ENCODE peak calls at places on chromosomes 13 and 19, in eight cellular contexts. R is neuronal stem cell, Y is colonic mucosa, O is mesenchymal stem cell, M is H9, I is MM.1S, F is astrocyte, U is HCT116. B is an unnamed sample.

GRCh38 chr13:75829874-75830273 is 193.7 kb downstream of the LMO7 start:
- DNase-seq in R (no peak), Y (no peak), O (no peak), M (no peak), I (no peak), F (peak), U (no peak), B (no peak)

GRCh38 chr13:28031220-28031903 is 42.9 kb upstream of the URAD start:
- DNase-seq in R (no peak), Y (no peak), O (no peak), M (no peak), I (no peak), F (no peak), U (no peak), B (peak)

GRCh38 chr19:18157465-18158063 is 4.6 kb downstream of the PIK3R2 start:
- DNase-seq in R (no peak), Y (no peak), O (no peak), M (peak), I (no peak), F (no peak), U (no peak), B (no peak)

GRCh38 chr13:35460061-35460460 is 16.4 kb downstream of the MAB21L1 start:
- DNase-seq in R (no peak), Y (no peak), O (no peak), M (no peak), I (no peak), F (no peak), U (no peak), B (no peak)

GRCh38 chr13:95676100-95676774 is 702 bp upstream of the DNAJC3 start:
- DNase-seq in R (no peak), Y (peak), O (peak), M (peak), I (peak), F (peak), U (peak), B (peak)

GRCh38 chr13:99145461-99145860 is 55.2 kb upstream of the UBAC2 start:
- DNase-seq in R (no peak), Y (no peak), O (no peak), M (no peak), I (no peak), F (no peak), U (no peak), B (no peak)

GRCh38 chr19:33098023-33098652 is 17.2 kb downstream of the GPATCH1 start:
- DNase-seq in R (no peak), Y (no peak), O (no peak), M (no peak), I (no peak), F (no peak), U (no peak), B (no peak)

GRCh38 chr19:55257461-55258411 is 1.1 kb downstream of the PPP6R1 start:
- DNase-seq in R (no peak), Y (peak), O (peak), M (no peak), I (peak), F (no peak), U (no peak), B (peak)

GRCh38 chr19:51338563-51339312 is 3.2 kb downstream of the VSIG10L start:
- DNase-seq in R (peak), Y (peak), O (peak), M (peak), I (no peak), F (peak), U (peak), B (peak)

GRCh38 chr19:29454109-29454508 is 71.7 kb upstream of the VSTM2B start:
- DNase-seq in R (no peak), Y (peak), O (no peak), M (no peak), I (no peak), F (no peak), U (no peak), B (no peak)

GRCh38 chr13:54194233-54195024 is 1165.8 kb downstream of the OLFM4 start:
- DNase-seq in R (no peak), Y (no peak), O (no peak), M (no peak), I (no peak), F (no peak), U (no peak), B (no peak)

GRCh38 chr13:62418872-62419271 is 1003.2 kb upstream of the PCDH20 start:
- DNase-seq in R (no peak), Y (no peak), O (no peak), M (no peak), I (no peak), F (no peak), U (no peak), B (no peak)

GRCh38 chr13:47033216-47033615 is 136.4 kb upstream of the HTR2A start:
- DNase-seq in R (no peak), Y (no peak), O (peak), M (no peak), I (no peak), F (peak), U (no peak), B (no peak)

GRCh38 chr19:44051654-44052402 is at the start of gene ZNF223:
- DNase-seq in R (peak), Y (peak), O (peak), M (peak), I (no peak), F (peak), U (no peak), B (peak)

GRCh38 chr19:47331931-47332547 is at the start of gene C5AR2:
- DNase-seq in R (no peak), Y (no peak), O (no peak), M (no peak), I (no peak), F (no peak), U (no peak), B (no peak)

GRCh38 chr13:110238795-110239194 is 68.2 kb downstream of the COL4A1 start:
- DNase-seq in R (no peak), Y (no peak), O (peak), M (no peak), I (no peak), F (no peak), U (no peak), B (no peak)

GRCh38 chr13:54356849-54357248 is 1328.2 kb downstream of the OLFM4 start:
- DNase-seq in R (peak), Y (no peak), O (no peak), M (no peak), I (no peak), F (no peak), U (no peak), B (no peak)

GRCh38 chr13:72788831-72789230 is 6.9 kb downstream of the PIBF1 start:
- DNase-seq in R (no peak), Y (no peak), O (no peak), M (no peak), I (no peak), F (no peak), U (no peak), B (no peak)

GRCh38 chr19:17540174-17540573 is 15.3 kb upstream of the COLGALT1 start:
- DNase-seq in R (no peak), Y (no peak), O (no peak), M (no peak), I (no peak), F (no peak), U (no peak), B (no peak)

GRCh38 chr19:6649189-6649588 is 20.8 kb downstream of the TNFSF14 start:
- DNase-seq in R (no peak), Y (no peak), O (no peak), M (no peak), I (no peak), F (no peak), U (no peak), B (no peak)

GRCh38 chr13:50133277-50133953 is 118.2 kb downstream of the KCNRG start:
- DNase-seq in R (peak), Y (no peak), O (no peak), M (peak), I (no peak), F (no peak), U (no peak), B (no peak)
- H3K9ac ChIP-seq in R (peak), Y (no peak), O (no peak), M (no peak), I (no peak), F (no peak), U (no peak), B (no peak)

GRCh38 chr19:37991176-37991835 is 84.3 kb downstream of the SIPA1L3 start:
- DNase-seq in R (no peak), Y (no peak), O (no peak), M (no peak), I (no peak), F (no peak), U (no peak), B (no peak)

GRCh38 chr19:37988758-37989635 is 82.0 kb downstream of the SIPA1L3 start:
- DNase-seq in R (no peak), Y (no peak), O (peak), M (peak), I (no peak), F (no peak), U (no peak), B (no peak)

GRCh38 chr19:37990362-37990761 is 83.4 kb downstream of the SIPA1L3 start:
- DNase-seq in R (no peak), Y (no peak), O (no peak), M (peak), I (no peak), F (no peak), U (no peak), B (no peak)

GRCh38 chr19:37991841-37992248 is 84.8 kb downstream of the SIPA1L3 start:
- DNase-seq in R (no peak), Y (no peak), O (no peak), M (no peak), I (no peak), F (no peak), U (no peak), B (no peak)

GRCh38 chr19:37989855-37990254 is 82.8 kb downstream of the SIPA1L3 start:
- DNase-seq in R (no peak), Y (no peak), O (no peak), M (peak), I (no peak), F (no peak), U (no peak), B (no peak)
- H3K9ac ChIP-seq in R (no peak), Y (no peak), O (no peak), M (no peak), I (no peak), F (no peak), U (peak), B (no peak)

GRCh38 chr13:26021956-26022355 is 29.9 kb downstream of the SHISA2 start:
- DNase-seq in R (no peak), Y (no peak), O (no peak), M (no peak), I (no peak), F (no peak), U (no peak), B (no peak)

GRCh38 chr13:26021516-26021915 is 30.3 kb downstream of the SHISA2 start:
- DNase-seq in R (no peak), Y (no peak), O (no peak), M (no peak), I (no peak), F (peak), U (no peak), B (no peak)

GRCh38 chr13:26019241-26019640 is 32.6 kb downstream of the SHISA2 start:
- DNase-seq in R (no peak), Y (no peak), O (no peak), M (no peak), I (no peak), F (no peak), U (no peak), B (no peak)

GRCh38 chr13:26019881-26020535 is 31.8 kb downstream of the SHISA2 start:
- DNase-seq in R (no peak), Y (no peak), O (peak), M (no peak), I (no peak), F (peak), U (no peak), B (peak)

DNA sequence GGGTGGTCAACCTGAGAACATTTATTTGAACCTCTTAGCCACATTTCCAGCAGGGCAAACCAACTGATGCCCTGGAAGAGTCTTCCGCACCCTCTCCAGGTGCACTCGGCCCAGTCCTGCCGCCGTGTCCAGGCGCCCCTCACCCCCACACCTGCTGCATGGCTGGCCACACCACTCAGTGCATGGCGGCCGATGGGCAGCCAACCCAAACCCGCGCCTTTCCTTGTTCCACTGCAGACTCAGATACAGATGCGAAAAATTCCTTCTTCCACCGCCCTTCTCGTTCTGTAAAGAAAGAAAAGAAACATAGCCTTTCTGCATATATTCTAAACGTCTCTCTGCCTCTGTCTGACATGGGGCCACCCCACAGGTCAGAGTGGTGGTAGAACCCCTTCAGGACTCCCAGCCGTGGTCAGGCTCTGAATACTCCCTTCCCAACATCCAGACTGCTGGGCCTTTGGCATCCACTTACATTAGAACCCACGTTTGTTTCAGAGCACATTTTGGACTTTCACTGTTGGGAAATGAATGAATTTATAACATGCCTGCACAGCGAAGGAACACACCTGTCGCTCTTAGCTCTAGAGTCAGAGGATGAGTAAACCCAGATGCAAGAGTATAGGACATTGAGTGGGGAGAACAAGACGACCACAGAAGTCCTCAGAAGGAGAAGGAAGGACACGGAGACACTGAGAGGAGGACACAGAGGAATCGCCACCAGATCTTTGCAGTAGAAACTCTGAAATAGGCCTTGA is 31.1 kb downstream of the SHISA2 start:
- DNase-seq in R (no peak), Y (no peak), O (no peak), M (no peak), I (no peak), F (no peak), U (no peak), B (no peak)
- H3K9ac ChIP-seq in R (no peak), Y (no peak), O (no peak), M (no peak), I (no peak), F (peak), U (no peak), B (no peak)

GRCh38 chr13:113124211-113125025 is 1.8 kb downstream of the F10 start:
- DNase-seq in R (no peak), Y (no peak), O (no peak), M (no peak), I (no peak), F (no peak), U (no peak), B (no peak)

GRCh38 chr13:113126265-113127150 is 3.9 kb downstream of the F10 start:
- DNase-seq in R (no peak), Y (no peak), O (no peak), M (no peak), I (no peak), F (no peak), U (no peak), B (no peak)

GRCh38 chr13:113125506-113126264 is 3.1 kb downstream of the F10 start:
- DNase-seq in R (no peak), Y (no peak), O (no peak), M (no peak), I (no peak), F (no peak), U (no peak), B (no peak)

GRCh38 chr13:113129921-113130750 is 7.5 kb downstream of the F10 start:
- DNase-seq in R (no peak), Y (no peak), O (no peak), M (peak), I (no peak), F (no peak), U (no peak), B (no peak)

GRCh38 chr13:113129480-113129879 is 6.9 kb downstream of the F10 start:
- DNase-seq in R (no peak), Y (no peak), O (no peak), M (peak), I (no peak), F (no peak), U (no peak), B (no peak)
- H3K9ac ChIP-seq in R (no peak), Y (no peak), O (no peak), M (no peak), I (no peak), F (no peak), U (no peak), B (no peak)

GRCh38 chr13:45341034-45341798 is at the start of gene TPT1:
- DNase-seq in R (peak), Y (peak), O (peak), M (peak), I (peak), F (peak), U (peak), B (peak)
- H3K9ac ChIP-seq in R (peak), Y (peak), O (peak), M (peak), I (peak), F (peak), U (peak), B (peak)

GRCh38 chr19:35143231-35143715 is at the start of gene FXYD7:
- DNase-seq in R (no peak), Y (no peak), O (no peak), M (peak), I (no peak), F (no peak), U (no peak), B (no peak)

GRCh38 chr19:35144600-35145436 is 1.8 kb downstream of the FXYD7 start:
- DNase-seq in R (no peak), Y (peak), O (no peak), M (peak), I (no peak), F (no peak), U (no peak), B (no peak)

GRCh38 chr19:35142531-35143230 is 374 bp upstream of the FXYD7 start:
- DNase-seq in R (no peak), Y (peak), O (peak), M (peak), I (peak), F (no peak), U (no peak), B (peak)

GRCh38 chr19:35143818-35144217 is 763 bp downstream of the FXYD7 start:
- DNase-seq in R (no peak), Y (no peak), O (no peak), M (no peak), I (no peak), F (no peak), U (no peak), B (no peak)

GRCh38 chr19:35144259-35144599 is 1.2 kb downstream of the FXYD7 start:
- DNase-seq in R (no peak), Y (no peak), O (no peak), M (no peak), I (no peak), F (no peak), U (no peak), B (no peak)
- H3K9ac ChIP-seq in R (no peak), Y (no peak), O (no peak), M (no peak), I (no peak), F (no peak), U (no peak), B (no peak)

GRCh38 chr19:13978721-13979191 is 26.4 kb downstream of the DCAF15 start:
- DNase-seq in R (peak), Y (no peak), O (peak), M (no peak), I (no peak), F (no peak), U (no peak), B (no peak)

GRCh38 chr19:13979686-13980085 is 26.4 kb downstream of the RFX1 start:
- DNase-seq in R (no peak), Y (no peak), O (no peak), M (no peak), I (no peak), F (no peak), U (no peak), B (no peak)

GRCh38 chr19:13980340-13980739 is 25.8 kb downstream of the RFX1 start:
- DNase-seq in R (no peak), Y (no peak), O (no peak), M (no peak), I (no peak), F (no peak), U (no peak), B (no peak)

GRCh38 chr19:13978306-13978705 is 26.0 kb downstream of the DCAF15 start:
- DNase-seq in R (peak), Y (peak), O (peak), M (peak), I (no peak), F (no peak), U (no peak), B (no peak)

DNA sequence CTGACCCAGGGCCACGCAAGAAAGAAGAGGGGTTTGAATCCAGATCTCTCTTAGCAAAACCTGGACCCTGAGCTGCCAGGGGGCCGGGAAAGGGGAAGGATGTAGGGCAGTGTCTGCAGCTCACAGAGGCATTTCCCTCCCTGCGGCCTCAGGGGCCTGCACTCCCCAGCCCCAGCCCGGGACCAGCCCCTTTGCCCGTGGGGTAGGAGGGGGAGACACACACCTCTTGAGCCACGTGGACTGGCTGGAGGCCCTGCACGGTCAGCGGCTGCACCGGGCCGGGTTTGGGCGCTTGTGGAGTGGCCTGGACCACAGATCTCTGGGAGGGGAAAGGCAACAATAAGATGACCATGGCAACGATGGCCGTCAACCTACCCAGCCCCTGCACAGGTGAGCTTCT is 26.9 kb downstream of the RFX1 start:
- DNase-seq in R (no peak), Y (no peak), O (peak), M (no peak), I (no peak), F (no peak), U (no peak), B (no peak)
- H3K9ac ChIP-seq in R (peak), Y (no peak), O (peak), M (no peak), I (no peak), F (no peak), U (no peak), B (no peak)

GRCh38 chr13:112895521-112896465 is 73.2 kb upstream of the MCF2L start:
- DNase-seq in R (no peak), Y (no peak), O (no peak), M (no peak), I (no peak), F (no peak), U (no peak), B (no peak)

GRCh38 chr13:112893570-112894422 is 75.2 kb upstream of the MCF2L start:
- DNase-seq in R (peak), Y (peak), O (peak), M (peak), I (peak), F (no peak), U (no peak), B (peak)

GRCh38 chr13:112892759-112893569 is 76.0 kb upstream of the MCF2L start:
- DNase-seq in R (peak), Y (peak), O (no peak), M (no peak), I (no peak), F (no peak), U (no peak), B (no peak)

GRCh38 chr13:112894673-112895481 is 74.1 kb upstream of the MCF2L start:
- DNase-seq in R (peak), Y (no peak), O (no peak), M (peak), I (no peak), F (no peak), U (no peak), B (no peak)

DNA sequence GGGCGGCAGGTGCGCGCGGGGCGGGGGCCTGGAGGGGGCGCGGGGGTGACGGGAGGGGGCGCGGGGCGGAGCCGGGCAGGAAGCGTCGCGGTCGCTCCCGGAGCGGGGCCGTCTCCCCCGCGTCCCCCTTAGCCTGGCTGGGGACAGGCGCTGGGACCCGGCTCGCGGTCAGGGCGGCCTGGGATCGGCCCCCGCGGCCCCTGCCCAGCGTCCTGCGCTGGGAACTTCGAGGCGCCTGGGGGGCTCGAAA is 74.7 kb upstream of the MCF2L start:
- DNase-seq in R (no peak), Y (no peak), O (no peak), M (no peak), I (no peak), F (no peak), U (no peak), B (no peak)
- H3K9ac ChIP-seq in R (peak), Y (peak), O (no peak), M (no peak), I (peak), F (no peak), U (peak), B (no peak)

B was measured in DND-41.